ENCODE peak calls at places on chromosome 17, in eight cellular contexts. F, L, E, Q, O, M, P and D are unnamed samples.

GRCh38 chr17:40309031-40309937 is at the start of gene RARA:
- DNase-seq in L (no peak), O (no peak), E (no peak), Q (no peak), P (no peak), M (peak; percentile 54), F (peak; percentile 71), D (peak; percentile 93)

GRCh38 chr17:55783684-55784245 is 32.9 kb downstream of the PCTP start:
- DNase-seq in L (peak; percentile 93), O (no peak), Q (no peak), E (no peak), P (no peak), F (peak; percentile 77), M (no peak), D (peak; percentile 34)

GRCh38 chr17:57391076-57391825 is 134.9 kb downstream of the MSI2 start:
- DNase-seq in P (no peak), E (no peak), Q (no peak), F (no peak), O (no peak), M (no peak), L (no peak), D (no peak)

GRCh38 chr17:81959362-81960129 is 1.4 kb downstream of the NOTUM start:
- DNase-seq in O (peak; percentile 71), E (no peak), M (no peak), Q (peak; percentile 92), P (peak; percentile 86), F (peak; percentile 75), L (peak; percentile 89), D (peak; percentile 83)

GRCh38 chr17:12492450-12492849 is 173.2 kb upstream of the MYOCD start:
- DNase-seq in Q (no peak), O (no peak), P (no peak), L (no peak), E (no peak), F (no peak), M (no peak), D (no peak)

GRCh38 chr17:38748329-38749221 is at the start of gene PCGF2:
- DNase-seq in M (peak; percentile 73), Q (no peak), F (peak; percentile 94), O (no peak), P (no peak), E (peak; percentile 65), L (peak; percentile 96), D (peak; percentile 98)

GRCh38 chr17:35915153-35915969 is 15.2 kb downstream of the RDM1 start:
- DNase-seq in E (peak; percentile 5), M (no peak), L (no peak), F (no peak), O (no peak), Q (no peak), P (no peak), D (no peak)

GRCh38 chr17:77127735-77128361 is 12.9 kb upstream of the SEC14L1 start:
- DNase-seq in F (no peak), E (peak; percentile 4), M (no peak), L (peak; percentile 90), P (peak; percentile 59), O (peak; percentile 79), Q (no peak), D (no peak)

GRCh38 chr17:76384987-76385891 is 830 bp downstream of the SPHK1 start:
- DNase-seq in F (peak; percentile 54), P (peak; percentile 44), E (peak; percentile 59), Q (peak; percentile 45), M (peak; percentile 40), O (peak; percentile 25), L (peak; percentile 94), D (peak; percentile 55)

GRCh38 chr17:52740006-52740405 is 581.5 kb upstream of the CA10 start:
- DNase-seq in O (no peak), F (no peak), Q (no peak), E (no peak), L (no peak), M (no peak), P (no peak), D (no peak)

GRCh38 chr17:59470624-59471297 is 94.6 kb upstream of the DHX40 start:
- DNase-seq in F (no peak), E (no peak), M (no peak), Q (no peak), O (no peak), L (no peak), P (no peak), D (no peak)

GRCh38 chr17:7133424-7133823 is 18.8 kb upstream of the ASGR2 start:
- DNase-seq in M (no peak), O (peak; percentile 18), E (no peak), L (no peak), P (no peak), F (peak; percentile 78), Q (peak; percentile 52), D (peak; percentile 89)

GRCh38 chr17:3594976-3595375 is 14.2 kb downstream of the TRPV1 start:
- DNase-seq in Q (no peak), P (no peak), M (no peak), E (no peak), F (no peak), L (no peak), O (no peak), D (no peak)

GRCh38 chr17:67243284-67243683 is 1.7 kb downstream of the HELZ start:
- DNase-seq in M (no peak), F (no peak), P (no peak), L (no peak), E (no peak), O (no peak), Q (no peak), D (no peak)

GRCh38 chr17:57210224-57210553 is 46.1 kb upstream of the MSI2 start:
- DNase-seq in O (no peak), L (no peak), Q (no peak), F (no peak), P (no peak), M (no peak), E (peak; percentile 38), D (no peak)

GRCh38 chr17:76677406-76677805 is 33.4 kb downstream of the MXRA7 start:
- DNase-seq in O (no peak), M (no peak), Q (no peak), F (no peak), P (no peak), E (no peak), L (no peak), D (no peak)

GRCh38 chr17:15999974-16000827 is 577 bp downstream of the TTC19 start:
- DNase-seq in P (no peak), E (no peak), O (peak; percentile 1), F (peak; percentile 64), M (no peak), L (peak; percentile 82), Q (no peak), D (no peak)

GRCh38 chr17:64420143-64420670 is 28.7 kb upstream of the MILR1 start:
- DNase-seq in O (no peak), M (peak; percentile 60), E (peak; percentile 72), P (no peak), F (peak; percentile 52), L (no peak), Q (peak; percentile 31), D (peak; percentile 47)

GRCh38 chr17:48023408-48024148 is 14.0 kb downstream of the COPZ2 start:
- DNase-seq in F (peak; percentile 91), O (peak; percentile 14), L (peak; percentile 95), P (peak; percentile 51), Q (peak; percentile 57), E (peak; percentile 70), M (peak; percentile 72), D (peak; percentile 98)

GRCh38 chr17:28141333-28141732 is 98.9 kb downstream of the NLK start:
- DNase-seq in O (no peak), P (no peak), Q (no peak), M (no peak), L (no peak), F (no peak), E (no peak), D (no peak)